ENCODE peak calls at places on chromosomes 7 and 10, in seven cellular contexts. G, M, U, X, F, L and O are unnamed samples.

GRCh38 chr7:24435002-24435401 is 138.2 kb upstream of the PALS2 start:
- DNase-seq in G (no peak), U (no peak), F (no peak), X (no peak), L (no peak), M (no peak), O (no peak)

GRCh38 chr10:103598654-103599115 is 105.2 kb downstream of the NEURL1 start:
- DNase-seq in F (peak; percentile 64), U (peak; percentile 21), L (peak; percentile 77), M (no peak), X (peak; percentile 74), G (no peak), O (no peak)

GRCh38 chr10:12709516-12709915 is 292.0 kb downstream of the CCDC3 start:
- DNase-seq in M (no peak), G (no peak), F (no peak), U (no peak), L (no peak), X (no peak), O (no peak)

GRCh38 chr7:80763289-80763688 is 124.8 kb downstream of the CD36 start:
- DNase-seq in L (no peak), F (no peak), G (no peak), U (no peak), X (no peak), M (no peak), O (no peak)

GRCh38 chr7:44394636-44395035 is 69.2 kb upstream of the CAMK2B start:
- DNase-seq in M (no peak), G (no peak), X (no peak), U (no peak), L (peak; percentile 12), F (no peak), O (no peak)

GRCh38 chr7:33677556-33677955 is 227.8 kb upstream of the BMPER start:
- DNase-seq in M (no peak), L (no peak), G (no peak), U (peak; percentile 39), X (no peak), F (no peak), O (no peak)

GRCh38 chr10:111316607-111317006 is 239.8 kb downstream of the ADRA2A start:
- DNase-seq in M (no peak), L (no peak), G (no peak), F (no peak), X (peak; percentile 11), U (no peak), O (no peak)

GRCh38 chr10:49362596-49363260 is 33.2 kb downstream of the DRGX start:
- DNase-seq in L (no peak), F (no peak), X (no peak), U (no peak), M (no peak), G (no peak), O (no peak)

GRCh38 chr10:116195583-116195982 is 77.4 kb downstream of the GFRA1 start:
- DNase-seq in M (no peak), L (no peak), X (no peak), F (no peak), G (no peak), U (no peak), O (no peak)

GRCh38 chr10:122435212-122435827 is 19.1 kb upstream of the ARMS2 start:
- DNase-seq in U (peak; percentile 17), G (no peak), F (no peak), X (peak; percentile 42), L (no peak), M (peak; percentile 17), O (no peak)

GRCh38 chr10:42367532-42368230 is 270.7 kb downstream of the ZNF33B start:
- DNase-seq in L (no peak), U (peak; percentile 90), X (no peak), F (no peak), G (no peak), M (peak; percentile 47), O (peak; percentile 68)

GRCh38 chr7:79877874-79878465 is 256.7 kb upstream of the GNAI1 start:
- DNase-seq in F (no peak), X (no peak), L (no peak), G (no peak), M (no peak), U (no peak), O (no peak)

GRCh38 chr7:73521636-73522080 is 435 bp downstream of the BAZ1B start:
- DNase-seq in G (peak; percentile 46), F (peak; percentile 57), L (no peak), U (no peak), M (no peak), X (peak; percentile 60), O (peak; percentile 77)

GRCh38 chr7:85172530-85172941 is 14.3 kb downstream of the SEMA3D start:
- DNase-seq in X (no peak), G (no peak), L (no peak), M (no peak), U (no peak), F (no peak), O (no peak)